ENCODE peak calls at places on chromosome 9, in four cellular contexts. V is aorta, L is cardiac muscle cell, Y is heart left ventricle. S is an unnamed sample.
A peak's percentile ranks its signal among the peaks of the same experiment; 100 is the strongest.

GRCh38 chr9:129362287-129363098 is 184.4 kb upstream of the IER5L start:
- DNase-seq in V (peak; percentile 45), L (no peak), Y (no peak), S (no peak)

GRCh38 chr9:38059233-38059936 is 9.6 kb downstream of the SHB start:
- DNase-seq in V (no peak), L (no peak), Y (no peak), S (no peak)

GRCh38 chr9:24035816-24036215 is 209.8 kb upstream of the ELAVL2 start:
- DNase-seq in V (no peak), L (no peak), Y (no peak), S (no peak)

GRCh38 chr9:111152614-111153013 is 114.3 kb upstream of the LPAR1 start:
- DNase-seq in V (no peak), L (no peak), Y (no peak), S (no peak)

GRCh38 chr9:136438548-136438908 is 1.1 kb downstream of the INPP5E start:
- DNase-seq in V (no peak), L (peak; percentile 26), Y (no peak), S (no peak)

GRCh38 chr9:117636681-117637080 is 67.5 kb upstream of the TLR4 start:
- DNase-seq in V (no peak), L (no peak), Y (no peak), S (no peak)

GRCh38 chr9:97441729-97442128 is 29.8 kb downstream of the TDRD7 start:
- DNase-seq in V (no peak), L (peak; percentile 23), Y (no peak), S (no peak)

GRCh38 chr9:93590609-93591234 is 14.3 kb downstream of the PHF2 start:
- DNase-seq in V (peak; percentile 26), L (no peak), Y (no peak), S (peak; percentile 27)

GRCh38 chr9:120486835-120487234 is 93.1 kb downstream of the CDK5RAP2 start:
- DNase-seq in V (no peak), L (no peak), Y (no peak), S (no peak)

GRCh38 chr9:87445646-87446045 is 52.0 kb upstream of the DAPK1 start:
- DNase-seq in V (peak; percentile 49), L (peak; percentile 65), Y (peak; percentile 36), S (peak; percentile 60)

GRCh38 chr9:107732781-107733529 is 243.4 kb upstream of the KLF4 start:
- DNase-seq in V (peak; percentile 82), L (peak; percentile 86), Y (peak; percentile 55), S (no peak)

GRCh38 chr9:28264368-28264767 is 691.1 kb upstream of the C9orf72 start:
- DNase-seq in V (no peak), L (peak; percentile 33), Y (no peak), S (no peak)

GRCh38 chr9:111076519-111076918 is 38.2 kb upstream of the LPAR1 start:
- DNase-seq in V (no peak), L (no peak), Y (no peak), S (no peak)

GRCh38 chr9:119667163-119667562 is 297.9 kb upstream of the BRINP1 start:
- DNase-seq in V (no peak), L (no peak), Y (no peak), S (no peak)

GRCh38 chr9:120579139-120579749 is 723 bp downstream of the CDK5RAP2 start:
- DNase-seq in V (no peak), L (no peak), Y (no peak), S (peak; percentile 59)

GRCh38 chr9:93009337-93010015 is 49.0 kb upstream of the SUSD3 start:
- DNase-seq in V (no peak), L (no peak), Y (no peak), S (no peak)

GRCh38 chr9:95148121-95148520 is 169.4 kb downstream of the FANCC start:
- DNase-seq in V (no peak), L (no peak), Y (no peak), S (no peak)

GRCh38 chr9:4116091-4116581 is 183.7 kb downstream of the GLIS3 start:
- DNase-seq in V (no peak), L (no peak), Y (no peak), S (no peak)

GRCh38 chr9:32968101-32969011 is 33.1 kb downstream of the APTX start:
- DNase-seq in V (no peak), L (peak; percentile 61), Y (no peak), S (peak; percentile 43)

GRCh38 chr9:81656004-81656403 is 33.3 kb downstream of the TLE1 start:
- DNase-seq in V (no peak), L (no peak), Y (no peak), S (peak; percentile 31)

GRCh38 chr9:5869315-5870019 is 21.2 kb upstream of the MLANA start:
- DNase-seq in V (no peak), L (no peak), Y (no peak), S (no peak)

GRCh38 chr9:137127301-137128157 is 11.4 kb upstream of the GRIN1 start:
- DNase-seq in V (peak; percentile 58), L (peak; percentile 29), Y (no peak), S (peak; percentile 38)

GRCh38 chr9:93452710-93453046 is 703 bp downstream of the FAM120AOS start:
- DNase-seq in V (peak; percentile 53), L (no peak), Y (peak; percentile 59), S (no peak)

GRCh38 chr9:18343799-18344198 is 130.2 kb upstream of the ADAMTSL1 start:
- DNase-seq in V (no peak), L (peak; percentile 82), Y (no peak), S (no peak)

GRCh38 chr9:123246534-123246933 is 21.9 kb downstream of the STRBP start:
- DNase-seq in V (no peak), L (peak; percentile 29), Y (no peak), S (no peak)

GRCh38 chr9:93645921-93646639 is 69.7 kb downstream of the PHF2 start:
- DNase-seq in V (no peak), L (no peak), Y (peak; percentile 12), S (no peak)

GRCh38 chr9:114470121-114470520 is 35.2 kb downstream of the WHRN start:
- DNase-seq in V (no peak), L (no peak), Y (no peak), S (no peak)

GRCh38 chr9:34662544-34663295 is at the start of gene CCL27:
- DNase-seq in V (no peak), L (no peak), Y (no peak), S (no peak)

GRCh38 chr9:123542435-123543225 is 186.6 kb downstream of the CRB2 start:
- DNase-seq in V (no peak), L (no peak), Y (no peak), S (no peak)

GRCh38 chr9:76336027-76336426 is 58.2 kb downstream of the RFK start:
- DNase-seq in V (no peak), L (no peak), Y (no peak), S (no peak)
- H3K4me3 ChIP-seq in V (no peak overlapping the region), L (no peak overlapping the region), Y (no peak overlapping the region), S (no peak overlapping the region)

DNA sequence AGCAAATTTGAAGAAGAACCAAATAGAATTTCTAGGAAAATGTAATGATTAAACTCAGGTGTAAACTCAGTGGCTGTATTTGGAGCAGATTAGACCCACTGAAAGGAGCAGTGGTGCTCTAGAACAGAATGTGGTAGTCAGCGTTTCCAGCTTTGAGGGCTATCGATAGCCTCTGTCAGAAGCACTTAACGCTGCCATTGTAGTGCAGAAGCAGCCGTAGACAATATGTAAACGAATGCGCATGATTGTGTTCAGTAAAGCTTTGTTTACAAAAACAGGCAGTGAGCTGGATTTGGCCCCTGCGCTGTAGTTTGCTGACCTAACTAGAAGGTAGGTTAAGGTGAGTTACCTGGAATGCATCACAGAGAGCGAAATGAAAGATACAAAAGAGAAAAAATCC is 72.0 kb downstream of the FAM78A start:
- DNase-seq in V (no peak), L (no peak), Y (no peak), S (no peak)
- H3K4me3 ChIP-seq in V (no peak overlapping the region), L (no peak overlapping the region), Y (no peak overlapping the region), S (no peak overlapping the region)

GRCh38 chr9:79671558-79671957 is 99.8 kb downstream of the TLE4 start:
- DNase-seq in V (no peak), L (no peak), Y (no peak), S (no peak)

GRCh38 chr9:79674052-79674777 is 102.5 kb downstream of the TLE4 start:
- DNase-seq in V (no peak), L (no peak), Y (no peak), S (no peak)

GRCh38 chr9:79672236-79672635 is 100.5 kb downstream of the TLE4 start:
- DNase-seq in V (no peak), L (no peak), Y (no peak), S (no peak)

GRCh38 chr9:79672891-79673290 is 101.1 kb downstream of the TLE4 start:
- DNase-seq in V (no peak), L (no peak), Y (no peak), S (no peak)

GRCh38 chr9:79673614-79674013 is 101.8 kb downstream of the TLE4 start:
- DNase-seq in V (no peak), L (no peak), Y (no peak), S (no peak)
- H3K4me3 ChIP-seq in V (no peak overlapping the region), L (no peak overlapping the region), Y (no peak overlapping the region), S (no peak overlapping the region)

GRCh38 chr9:71664566-71664965 is 103.7 kb downstream of the CEMIP2 start:
- DNase-seq in V (no peak), L (no peak), Y (no peak), S (no peak)
- H3K4me3 ChIP-seq in V (no peak overlapping the region), L (no peak overlapping the region), Y (no peak overlapping the region), S (no peak overlapping the region)

GRCh38 chr9:1804128-1804865 is 210.8 kb upstream of the SMARCA2 start:
- DNase-seq in V (no peak), L (no peak), Y (no peak), S (no peak)
- H3K4me3 ChIP-seq in V (no peak overlapping the region), L (no peak overlapping the region), Y (no peak overlapping the region), S (no peak overlapping the region)

DNA sequence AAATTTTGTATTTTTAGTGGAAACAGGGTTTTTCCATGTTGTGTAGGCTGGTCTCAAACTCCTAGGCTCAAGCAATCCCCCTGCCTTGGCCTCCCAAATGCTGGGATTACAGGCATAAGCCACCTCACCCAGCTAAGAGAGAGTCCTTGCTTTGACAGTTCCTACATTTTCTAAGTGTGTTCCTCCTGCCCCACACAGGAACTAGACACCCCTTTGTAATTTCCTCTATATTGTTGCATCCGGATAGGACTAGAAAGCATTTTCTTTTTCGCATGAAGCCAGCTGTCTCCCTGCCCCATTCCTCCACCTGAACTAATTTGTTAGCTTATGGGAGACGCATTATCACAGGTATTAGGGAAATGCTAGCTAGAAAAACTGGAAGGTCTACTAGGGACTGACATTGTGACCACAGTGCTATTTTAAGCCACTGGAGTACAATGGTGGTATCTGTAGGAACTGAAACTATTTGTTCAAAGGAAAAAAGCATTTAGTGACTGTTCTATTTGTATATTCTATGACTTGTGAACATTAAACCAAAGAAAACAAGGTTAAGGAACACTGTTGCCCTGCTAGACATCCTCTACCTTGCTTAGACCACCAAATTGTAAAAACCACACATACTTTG is 214.1 kb downstream of the SMARCA2 start:
- DNase-seq in V (no peak), L (no peak), Y (no peak), S (no peak)
- H3K4me3 ChIP-seq in V (no peak overlapping the region), L (no peak overlapping the region), Y (no peak overlapping the region), S (no peak overlapping the region)